ENCODE peak calls at places on chromosomes 1 and 21, in nine cellular contexts. A, H, E, V, P, G, N, J and Y are unnamed samples.

GRCh38 chr21:15121655-15122120 is 56.9 kb upstream of the NRIP1 start:
- DNase-seq in A (peak), H (no peak), E (no peak), V (peak), P (no peak), G (peak), N (peak), J (peak), Y (no peak)

GRCh38 chr1:88774151-88774556 is 90.1 kb downstream of the PKN2 start:
- DNase-seq in A (no peak), H (peak), E (no peak), V (no peak), P (no peak), G (no peak), N (no peak), J (peak), Y (no peak)

GRCh38 chr1:31663622-31664452 is 19.2 kb upstream of the PEF1 start:
- DNase-seq in A (peak), H (peak), E (peak), V (peak), P (no peak), G (peak), N (peak), J (peak), Y (peak)

GRCh38 chr1:43250351-43250761 is 19.4 kb upstream of the TMEM125 start:
- DNase-seq in A (no peak), H (no peak), E (no peak), V (no peak), P (no peak), G (no peak), N (no peak), J (no peak), Y (no peak)

GRCh38 chr1:31745071-31745897 is 18.9 kb downstream of the ADGRB2 start:
- DNase-seq in A (peak), H (peak), E (peak), V (peak), P (no peak), G (peak), N (peak), J (peak), Y (no peak)

GRCh38 chr1:29120955-29121485 is 2.7 kb downstream of the TMEM200B start:
- DNase-seq in A (peak), H (peak), E (peak), V (peak), P (no peak), G (peak), N (peak), J (peak), Y (no peak)

GRCh38 chr1:67771152-67771551 is 62.1 kb downstream of the GNG12 start:
- DNase-seq in A (peak), H (no peak), E (no peak), V (peak), P (no peak), G (peak), N (no peak), J (peak), Y (no peak)

GRCh38 chr1:147091801-147092200 is 80.5 kb downstream of the PRKAB2 start:
- DNase-seq in A (no peak), H (no peak), E (no peak), V (no peak), P (no peak), G (no peak), N (no peak), J (no peak), Y (no peak)

GRCh38 chr1:227805606-227806197 is 9.8 kb upstream of the PRSS38 start:
- DNase-seq in A (peak), H (no peak), E (no peak), V (peak), P (no peak), G (peak), N (no peak), J (no peak), Y (no peak)

GRCh38 chr1:109850827-109851226 is 59.8 kb upstream of the CSF1 start:
- DNase-seq in A (peak), H (no peak), E (no peak), V (peak), P (no peak), G (no peak), N (no peak), J (no peak), Y (no peak)

GRCh38 chr1:21013510-21013909 is 163.2 kb downstream of the EIF4G3 start:
- DNase-seq in A (no peak), H (no peak), E (no peak), V (no peak), P (no peak), G (no peak), N (no peak), J (no peak), Y (no peak)

GRCh38 chr21:25375675-25376074 is 231.6 kb downstream of the MRPL39 start:
- DNase-seq in A (peak), H (no peak), E (no peak), V (peak), P (no peak), G (peak), N (no peak), J (no peak), Y (no peak)

GRCh38 chr21:41148798-41149197 is 19.2 kb upstream of the BACE2 start:
- DNase-seq in A (no peak), H (no peak), E (no peak), V (no peak), P (no peak), G (no peak), N (no peak), J (no peak), Y (no peak)

GRCh38 chr21:29558331-29558730 is 259.6 kb downstream of the BACH1 start:
- DNase-seq in A (no peak), H (no peak), E (no peak), V (no peak), P (no peak), G (no peak), N (no peak), J (no peak), Y (no peak)

GRCh38 chr1:109040627-109041613 is 982 bp downstream of the WDR47 start:
- DNase-seq in A (peak), H (no peak), E (peak), V (peak), P (no peak), G (peak), N (no peak), J (peak), Y (no peak)

GRCh38 chr1:92030701-92031107 is 919 bp downstream of the EPHX4 start:
- DNase-seq in A (peak), H (no peak), E (no peak), V (no peak), P (no peak), G (peak), N (no peak), J (no peak), Y (no peak)

GRCh38 chr1:233230011-233230410 is 65.5 kb downstream of the PCNX2 start:
- DNase-seq in A (no peak), H (no peak), E (no peak), V (peak), P (no peak), G (no peak), N (no peak), J (no peak), Y (no peak)

GRCh38 chr1:26035959-26036755 is 9.8 kb downstream of the SLC30A2 start:
- DNase-seq in A (peak), H (peak), E (peak), V (peak), P (no peak), G (peak), N (peak), J (peak), Y (peak)

GRCh38 chr1:189899686-189900495 is 577.8 kb downstream of the BRINP3 start:
- DNase-seq in A (no peak), H (no peak), E (no peak), V (no peak), P (no peak), G (no peak), N (no peak), J (no peak), Y (no peak)

GRCh38 chr1:85109475-85109874 is 61.2 kb upstream of the MCOLN3 start:
- DNase-seq in A (peak), H (peak), E (peak), V (peak), P (no peak), G (peak), N (peak), J (peak), Y (no peak)

GRCh38 chr1:89565521-89565920 is 40.9 kb downstream of the LRRC8B start:
- DNase-seq in A (no peak), H (no peak), E (no peak), V (no peak), P (no peak), G (no peak), N (no peak), J (no peak), Y (no peak)

GRCh38 chr1:41783189-41783639 is 135.5 kb downstream of the HIVEP3 start:
- DNase-seq in A (peak), H (no peak), E (no peak), V (peak), P (no peak), G (peak), N (no peak), J (no peak), Y (no peak)

GRCh38 chr1:1306070-1306660 is 1.6 kb downstream of the ACAP3 start:
- DNase-seq in A (no peak), H (no peak), E (no peak), V (no peak), P (no peak), G (no peak), N (no peak), J (no peak), Y (no peak)

GRCh38 chr1:25074326-25074725 is 144.2 kb upstream of the RUNX3 start:
- DNase-seq in A (no peak), H (no peak), E (no peak), V (no peak), P (no peak), G (no peak), N (no peak), J (no peak), Y (no peak)

GRCh38 chr1:100622037-100622436 is 84.1 kb downstream of the GPR88 start:
- DNase-seq in A (peak), H (no peak), E (peak), V (peak), P (no peak), G (peak), N (no peak), J (no peak), Y (no peak)

GRCh38 chr1:229254910-229255541 is 15.9 kb upstream of the RAB4A start:
- DNase-seq in A (peak), H (no peak), E (no peak), V (peak), P (no peak), G (no peak), N (no peak), J (no peak), Y (no peak)

GRCh38 chr1:43957407-43958040 is 10.8 kb downstream of the IPO13 start:
- DNase-seq in A (no peak), H (no peak), E (no peak), V (no peak), P (no peak), G (no peak), N (no peak), J (no peak), Y (no peak)

GRCh38 chr1:224181453-224181810 is 1.6 kb upstream of the DEGS1 start:
- DNase-seq in A (no peak), H (no peak), E (no peak), V (no peak), P (no peak), G (no peak), N (no peak), J (no peak), Y (no peak)

GRCh38 chr1:86119214-86119764 is 37.3 kb downstream of the COL24A1 start:
- DNase-seq in A (peak), H (no peak), E (no peak), V (no peak), P (no peak), G (no peak), N (no peak), J (no peak), Y (no peak)

GRCh38 chr1:90417139-90417538 is 300.0 kb downstream of the BARHL2 start:
- DNase-seq in A (peak), H (no peak), E (no peak), V (no peak), P (no peak), G (peak), N (no peak), J (no peak), Y (no peak)

GRCh38 chr1:116418091-116418830 is 45.2 kb downstream of the ATP1A1 start:
- DNase-seq in A (peak), H (peak), E (peak), V (peak), P (peak), G (peak), N (peak), J (peak), Y (peak)
- TF ChIP-seq CTCF in A (no peak), H (no peak), E (peak), V (no peak), P (no peak), G (no peak), N (peak), J (no peak), Y (no peak)

DNA sequence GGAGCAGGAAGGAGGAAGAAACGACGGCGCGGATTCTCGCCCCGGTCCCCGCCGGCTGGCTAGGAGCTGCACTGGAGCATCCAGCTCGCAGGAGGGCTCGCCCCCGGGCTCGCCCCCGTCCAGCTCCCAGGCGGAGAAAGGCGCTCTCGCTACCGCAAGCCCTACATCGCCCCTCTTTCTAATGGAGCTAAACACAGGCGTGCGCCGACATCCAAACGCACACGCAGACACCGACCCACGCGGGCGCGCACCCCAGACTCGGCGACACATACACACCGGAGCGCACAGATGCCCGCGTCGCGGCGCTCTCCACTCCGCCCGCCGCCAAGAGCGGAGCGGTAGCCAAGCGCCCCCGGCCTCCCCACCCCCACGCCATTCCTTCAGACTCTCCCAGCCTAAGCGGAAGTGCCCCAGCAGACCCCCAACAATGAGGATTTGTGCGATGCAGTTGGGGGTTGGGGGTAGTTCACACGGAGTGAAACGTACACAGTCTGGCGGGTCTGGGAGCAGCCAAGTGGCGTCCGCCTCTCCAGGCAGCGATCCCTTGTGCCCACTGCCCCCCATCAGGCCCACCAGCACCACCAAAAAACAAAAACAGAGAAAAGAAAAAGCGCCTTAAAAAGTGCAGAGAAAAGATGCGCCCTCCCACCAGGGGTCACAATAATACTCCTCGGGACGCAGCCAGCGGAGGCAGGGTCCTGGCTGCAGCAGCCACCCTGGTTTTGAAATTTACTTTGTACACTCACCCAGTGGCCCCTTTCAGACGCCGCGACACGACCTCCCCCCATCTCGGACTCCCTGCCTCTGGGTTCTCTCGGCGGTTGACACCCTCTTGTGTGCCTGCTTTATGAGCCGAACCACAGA is 1.4 kb downstream of the DAB1 start:
- DNase-seq in A (peak), H (no peak), E (no peak), V (peak), P (no peak), G (peak), N (peak), J (no peak), Y (no peak)
- TF ChIP-seq CTCF in A (no peak), H (no peak), E (no peak), V (peak), P (no peak), G (peak), N (no peak), J (no peak), Y (no peak)

DNA sequence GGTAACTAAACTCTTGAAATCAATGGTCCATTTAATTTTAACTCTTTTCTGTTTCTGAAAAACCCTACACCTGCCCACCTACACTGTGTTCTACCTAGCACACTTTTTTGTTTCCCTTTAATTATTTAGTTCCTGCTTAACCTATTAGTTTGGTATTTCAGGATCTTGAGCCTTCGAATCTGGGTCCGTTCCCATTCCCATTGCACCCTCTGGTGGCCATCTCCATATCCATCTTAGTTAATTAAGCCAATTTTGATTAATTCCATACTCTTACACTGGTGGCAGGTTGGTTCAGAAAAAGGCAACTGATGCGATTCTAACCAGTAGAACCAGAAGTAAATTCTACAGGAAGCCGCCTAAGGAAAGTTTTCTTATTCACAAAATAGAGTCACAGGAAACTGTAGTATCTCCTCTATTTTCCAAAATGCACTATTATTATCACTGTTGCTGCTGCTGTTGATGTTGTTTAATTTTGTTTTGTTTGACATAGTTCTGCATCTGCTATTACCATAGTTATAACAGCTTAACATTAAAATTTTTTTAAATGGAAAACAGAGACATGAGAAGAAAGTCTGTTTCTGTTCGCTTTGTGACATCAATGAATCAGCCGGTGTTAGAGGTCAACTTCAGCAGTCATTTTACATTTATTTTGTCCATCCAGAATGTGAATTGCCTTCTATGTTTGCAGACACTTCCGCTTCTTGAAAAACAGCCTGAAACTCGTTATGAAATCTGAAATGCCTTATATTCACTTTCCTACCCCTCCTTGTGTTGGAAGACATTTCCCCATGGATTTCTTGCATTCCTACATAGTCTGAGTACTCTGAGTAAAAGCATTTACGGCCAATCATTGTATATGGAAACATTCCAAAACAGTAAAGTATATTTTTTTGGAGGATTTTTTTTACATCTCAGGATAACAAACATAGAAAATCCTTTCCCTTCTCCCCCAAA is 115.5 kb upstream of the NCAM2 start:
- DNase-seq in A (peak), H (peak), E (no peak), V (peak), P (no peak), G (peak), N (no peak), J (peak), Y (no peak)
- TF ChIP-seq CTCF in A (peak), H (no peak), E (peak), V (peak), P (no peak), G (peak), N (peak), J (no peak), Y (no peak)

GRCh38 chr21:44508711-44509445 is 31.1 kb downstream of the KRTAP10-1 start:
- DNase-seq in A (no peak), H (no peak), E (no peak), V (no peak), P (no peak), G (no peak), N (no peak), J (no peak), Y (no peak)

GRCh38 chr21:44510109-44510507 is 29.9 kb downstream of the KRTAP10-1 start:
- DNase-seq in A (no peak), H (no peak), E (no peak), V (no peak), P (no peak), G (no peak), N (no peak), J (no peak), Y (no peak)

GRCh38 chr21:44510508-44511218 is 29.3 kb downstream of the KRTAP10-1 start:
- DNase-seq in A (peak), H (peak), E (no peak), V (peak), P (no peak), G (no peak), N (peak), J (peak), Y (no peak)

GRCh38 chr21:44508426-44508710 is 31.6 kb downstream of the KRTAP10-1 start:
- DNase-seq in A (no peak), H (no peak), E (no peak), V (no peak), P (no peak), G (no peak), N (no peak), J (no peak), Y (no peak)

DNA sequence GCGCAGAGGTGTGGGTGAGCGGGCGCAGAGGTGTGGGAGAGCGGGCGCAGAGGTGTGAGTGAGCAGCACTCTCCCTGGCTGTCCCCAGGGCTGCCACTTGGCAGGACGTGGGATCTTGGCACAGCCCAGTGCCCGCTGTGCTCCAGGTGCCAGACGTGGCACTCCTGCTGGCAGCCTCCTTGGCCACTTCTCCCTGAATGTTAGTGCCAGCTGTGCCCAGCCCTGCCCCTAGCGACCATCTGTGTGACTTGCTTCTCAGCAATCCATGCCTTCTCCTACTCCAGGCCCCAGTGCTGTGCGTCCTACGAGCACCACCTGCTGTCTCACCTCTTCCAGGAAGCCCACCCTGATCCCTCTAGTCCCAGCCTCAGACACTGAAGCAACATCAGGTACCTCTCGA is 30.5 kb downstream of the KRTAP10-1 start:
- DNase-seq in A (no peak), H (peak), E (no peak), V (no peak), P (no peak), G (no peak), N (peak), J (peak), Y (no peak)
- TF ChIP-seq CTCF in A (no peak), H (peak), E (no peak), V (no peak), P (peak), G (no peak), N (peak), J (no peak), Y (no peak)

DNA sequence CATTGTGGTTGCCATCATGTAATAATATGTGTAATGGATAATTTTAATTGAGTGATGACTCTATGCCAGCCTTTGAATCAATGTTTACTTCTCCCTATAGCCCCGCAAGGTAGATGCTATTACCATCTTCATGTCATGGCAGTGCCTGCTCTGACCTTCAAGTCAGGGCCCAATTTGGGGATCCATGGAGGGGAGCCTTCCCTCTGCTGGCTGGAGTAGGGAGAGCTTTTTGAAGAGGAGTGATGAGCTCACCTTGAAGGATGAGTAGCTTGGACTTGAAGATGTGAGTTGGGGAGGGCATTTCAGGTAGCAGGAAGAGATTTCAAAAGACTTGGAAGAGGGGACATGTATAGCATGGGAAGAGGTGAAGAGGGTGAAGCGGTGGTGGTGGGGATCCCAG is 189.2 kb downstream of the FOXD2 start:
- DNase-seq in A (no peak), H (no peak), E (no peak), V (no peak), P (no peak), G (no peak), N (no peak), J (peak), Y (no peak)
- TF ChIP-seq CTCF in A (no peak), H (no peak), E (no peak), V (no peak), P (no peak), G (no peak), N (no peak), J (no peak), Y (no peak)

GRCh38 chr1:6445062-6445763 is 20.6 kb downstream of the ESPN start:
- DNase-seq in A (peak), H (peak), E (no peak), V (peak), P (no peak), G (no peak), N (no peak), J (peak), Y (no peak)
- TF ChIP-seq CTCF in A (peak), H (peak), E (no peak), V (peak), P (peak), G (peak), N (peak), J (no peak), Y (no peak)

GRCh38 chr1:203084588-203085527 is 954 bp downstream of the MYOG start:
- DNase-seq in A (no peak), H (peak), E (no peak), V (no peak), P (no peak), G (no peak), N (no peak), J (peak), Y (no peak)
- TF ChIP-seq CTCF in A (peak), H (peak), E (no peak), V (peak), P (peak), G (peak), N (no peak), J (no peak), Y (no peak)